ENCODE peak calls at places on chromosomes 3 and 15, in four cellular contexts. Q is HepG2, J is GM12878, A is HEK293T. K is an unnamed sample.

GRCh38 chr15:77606142-77607034 is 26.3 kb downstream of the LINGO1 start:
- DNase-seq in Q (no peak), J (no peak), A (no peak), K (no peak)

GRCh38 chr15:73885954-73886700 is 12.8 kb downstream of the TBC1D21 start:
- DNase-seq in Q (no peak), J (no peak), A (no peak), K (no peak)

GRCh38 chr3:12954891-12955650 is 113.7 kb upstream of the RPL32 start:
- DNase-seq in Q (no peak), J (no peak), A (no peak), K (no peak)

GRCh38 chr3:167102071-167102470 is 278.0 kb downstream of the ZBBX start:
- DNase-seq in Q (peak; percentile 3), J (no peak), A (peak; percentile 14), K (peak; percentile 20)

GRCh38 chr3:87397210-87397609 is 120.8 kb upstream of the POU1F1 start:
- DNase-seq in Q (no peak), J (no peak), A (no peak), K (no peak)

GRCh38 chr3:79354179-79354688 is 413.6 kb downstream of the ROBO1 start:
- DNase-seq in Q (no peak), J (no peak), A (no peak), K (no peak)

GRCh38 chr15:41258706-41259471 is 27.8 kb downstream of the CHP1 start:
- DNase-seq in Q (peak; percentile 40), J (peak; percentile 31), A (no peak), K (no peak)

GRCh38 chr3:13577181-13578121 is 28.5 kb downstream of the FBLN2 start:
- DNase-seq in Q (no peak), J (no peak), A (no peak), K (no peak)

GRCh38 chr3:146498002-146498736 is 28.8 kb upstream of the PLSCR2 start:
- DNase-seq in Q (no peak), J (no peak), A (no peak), K (no peak)

GRCh38 chr3:136735103-136735502 is 17.1 kb downstream of the STAG1 start:
- DNase-seq in Q (no peak), J (no peak), A (no peak), K (no peak)

GRCh38 chr15:61387675-61388074 is 158.6 kb upstream of the RORA start:
- DNase-seq in Q (no peak), J (no peak), A (no peak), K (no peak)

GRCh38 chr3:185646382-185647133 is 60.5 kb downstream of the SENP2 start:
- DNase-seq in Q (no peak), J (no peak), A (no peak), K (no peak)

GRCh38 chr3:194204036-194204792 is 68.3 kb downstream of the HES1 start:
- DNase-seq in Q (no peak), J (no peak), A (no peak), K (no peak)

GRCh38 chr15:56739964-56740640 is 6.8 kb upstream of the ZNF280D start:
- DNase-seq in Q (peak; percentile 11), J (no peak), A (peak; percentile 12), K (no peak)

GRCh38 chr3:172595648-172596393 is 72.6 kb upstream of the TNFSF10 start:
- DNase-seq in Q (peak; percentile 63), J (peak; percentile 60), A (peak; percentile 54), K (no peak)

GRCh38 chr3:184211718-184212117 is 17.7 kb upstream of the VWA5B2 start:
- DNase-seq in Q (no peak), J (no peak), A (no peak), K (no peak)

GRCh38 chr3:50675179-50676030 is 678 bp downstream of the DOCK3 start:
- DNase-seq in Q (no peak), J (no peak), A (peak; percentile 76), K (peak; percentile 46)

GRCh38 chr3:117853923-117854322 is 1144.3 kb downstream of the TUSC7 start:
- DNase-seq in Q (no peak), J (no peak), A (peak; percentile 4), K (no peak)

GRCh38 chr15:29815000-29815704 is 7.1 kb downstream of the TJP1 start:
- DNase-seq in Q (peak; percentile 41), J (no peak), A (peak; percentile 9), K (no peak)

GRCh38 chr15:98321916-98322315 is 326.4 kb upstream of the IGF1R start:
- DNase-seq in Q (no peak), J (no peak), A (no peak), K (no peak)

GRCh38 chr3:176574736-176575135 is 622.5 kb downstream of the TBL1XR1 start:
- DNase-seq in Q (no peak), J (no peak), A (no peak), K (no peak)

GRCh38 chr3:185537369-185537970 is 14.9 kb downstream of the LIPH start:
- DNase-seq in Q (peak; percentile 10), J (peak; percentile 97), A (peak; percentile 30), K (no peak)

GRCh38 chr3:187677604-187678003 is 7.4 kb upstream of the SST start:
- DNase-seq in Q (no peak), J (no peak), A (no peak), K (no peak)

GRCh38 chr15:77013786-77014136 is 18.8 kb downstream of the PSTPIP1 start:
- DNase-seq in Q (no peak), J (no peak), A (no peak), K (no peak)

GRCh38 chr3:129428020-129428381 is 435 bp downstream of the EFCAB12 start:
- DNase-seq in Q (no peak), J (no peak), A (no peak), K (no peak)

GRCh38 chr15:81531141-81531592 is 157.2 kb upstream of the TMC3 start:
- DNase-seq in Q (no peak), J (no peak), A (no peak), K (peak; percentile 22)

GRCh38 chr15:48052871-48053383 is 67.9 kb upstream of the SLC24A5 start:
- DNase-seq in Q (no peak), J (no peak), A (no peak), K (no peak)

GRCh38 chr3:53140575-53141467 is 10.6 kb upstream of the RFT1 start:
- DNase-seq in Q (no peak), J (no peak), A (no peak), K (no peak)

GRCh38 chr3:140050396-140050795 is 115.4 kb downstream of the CLSTN2 start:
- DNase-seq in Q (no peak), J (no peak), A (no peak), K (no peak)

GRCh38 chr3:15403965-15404364 is 23.4 kb downstream of the METTL6 start:
- DNase-seq in Q (no peak), J (no peak), A (no peak), K (no peak)

GRCh38 chr15:33152502-33153109 is 41.9 kb downstream of the FMN1 start:
- DNase-seq in Q (no peak), J (no peak), A (no peak), K (no peak)

GRCh38 chr3:159001711-159002110 is 199.9 kb downstream of the MFSD1 start:
- DNase-seq in Q (no peak), J (no peak), A (no peak), K (no peak)

GRCh38 chr15:75713338-75713895 is 769 bp upstream of the CSPG4 start:
- DNase-seq in Q (no peak), J (no peak), A (peak; percentile 39), K (no peak)
- TF ChIP-seq SUZ12 in Q (no peak), J (no peak), A (no peak), K (no peak)

GRCh38 chr3:93843981-93844380 is 129.7 kb downstream of the PROS1 start:
- DNase-seq in Q (no peak), J (no peak), A (no peak), K (peak; percentile 39)
- TF ChIP-seq SUZ12 in Q (no peak), J (no peak), A (no peak), K (no peak)

GRCh38 chr3:19816631-19817030 is 117.4 kb downstream of the EFHB start:
- DNase-seq in Q (no peak), J (no peak), A (no peak), K (no peak)
- TF ChIP-seq SUZ12 in Q (no peak), J (no peak), A (no peak), K (no peak)

GRCh38 chr3:60431599-60431958 is 819.7 kb downstream of the FHIT start:
- DNase-seq in Q (no peak), J (no peak), A (no peak), K (peak; percentile 23)
- TF ChIP-seq SUZ12 in Q (no peak), J (no peak), A (no peak), K (no peak)

GRCh38 chr3:17847156-17847555 is 104.7 kb upstream of the TBC1D5 start:
- DNase-seq in Q (no peak), J (no peak), A (no peak), K (no peak)

GRCh38 chr3:17846466-17846865 is 104.0 kb upstream of the TBC1D5 start:
- DNase-seq in Q (no peak), J (no peak), A (no peak), K (no peak)

GRCh38 chr3:17845026-17845425 is 102.6 kb upstream of the TBC1D5 start:
- DNase-seq in Q (no peak), J (no peak), A (no peak), K (no peak)

GRCh38 chr3:17852217-17852616 is 109.8 kb upstream of the TBC1D5 start:
- DNase-seq in Q (no peak), J (peak; percentile 25), A (no peak), K (no peak)

DNA sequence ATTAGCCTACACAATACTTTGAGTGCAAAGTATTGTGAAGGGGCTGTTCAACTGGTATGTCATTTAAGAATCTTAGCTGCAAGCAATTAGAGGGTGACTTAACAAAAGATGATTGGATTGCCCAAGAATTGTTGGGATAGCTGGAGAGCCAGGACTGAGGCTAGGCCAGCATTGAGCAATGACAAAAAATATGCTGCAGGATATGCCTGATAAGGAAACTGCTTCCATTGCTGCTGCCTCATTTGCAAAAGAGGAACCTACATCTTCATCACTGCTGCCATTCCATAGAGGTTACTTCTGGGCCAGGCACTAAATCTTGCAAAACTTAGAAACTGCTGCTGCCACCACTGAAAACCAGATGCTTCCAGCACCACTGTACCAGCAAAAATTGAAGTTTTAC is 108.0 kb upstream of the TBC1D5 start:
- DNase-seq in Q (no peak), J (no peak), A (no peak), K (no peak)
- TF ChIP-seq SUZ12 in Q (no peak), J (no peak), A (no peak), K (no peak)

GRCh38 chr15:90539789-90540188 is 10.1 kb downstream of the CRTC3 start:
- DNase-seq in Q (no peak), J (no peak), A (no peak), K (no peak)

GRCh38 chr15:90550919-90551318 is 21.2 kb downstream of the CRTC3 start:
- DNase-seq in Q (no peak), J (no peak), A (no peak), K (no peak)

GRCh38 chr15:90547545-90547944 is 17.8 kb downstream of the CRTC3 start:
- DNase-seq in Q (no peak), J (no peak), A (no peak), K (no peak)

GRCh38 chr15:90540768-90541167 is 11.0 kb downstream of the CRTC3 start:
- DNase-seq in Q (no peak), J (no peak), A (no peak), K (no peak)

DNA sequence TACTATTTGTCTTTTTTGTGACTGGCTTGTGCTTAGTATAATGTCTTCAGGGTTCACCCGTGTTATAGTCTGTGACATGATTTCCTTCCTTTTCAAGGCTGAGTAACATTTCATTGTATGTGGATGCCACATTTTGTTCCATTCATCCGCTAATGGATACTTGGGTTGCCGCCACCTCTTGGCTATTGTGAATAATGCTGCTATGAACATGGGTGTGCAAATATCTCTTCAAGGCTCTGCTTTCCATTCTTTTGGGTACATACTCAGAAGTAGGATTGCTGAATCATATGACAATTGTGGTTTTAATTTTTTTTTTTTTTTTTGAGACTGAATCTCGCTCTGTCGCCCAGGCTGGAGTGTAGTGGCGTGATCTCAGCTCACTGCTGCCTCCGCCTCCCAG is 15.4 kb downstream of the CRTC3 start:
- DNase-seq in Q (no peak), J (no peak), A (no peak), K (no peak)
- TF ChIP-seq SUZ12 in Q (no peak), J (no peak), A (no peak), K (no peak)

GRCh38 chr15:66032006-66032405 is 162.7 kb downstream of the RAB11A start:
- DNase-seq in Q (no peak), J (no peak), A (no peak), K (no peak)
- TF ChIP-seq SUZ12 in Q (no peak), J (no peak), A (no peak), K (no peak)

K was measured in NT2/D1.